ENCODE peak calls at places on chromosome 20, in six cellular contexts. I, Z, V, M, J and Q are unnamed samples.

GRCh38 chr20:35866446-35867202 is 87.7 kb downstream of the SCAND1 start:
- DNase-seq in I (no peak), Z (no peak), V (no peak), M (no peak), J (peak), Q (no peak)

GRCh38 chr20:20887593-20888272 is 175.3 kb upstream of the RALGAPA2 start:
- DNase-seq in I (no peak), Z (no peak), V (no peak), M (no peak), J (no peak), Q (no peak)

GRCh38 chr20:57320358-57320757 is 9.2 kb upstream of the SPO11 start:
- DNase-seq in I (no peak), Z (no peak), V (no peak), M (no peak), J (no peak), Q (no peak)

GRCh38 chr20:37651932-37652331 is 41.9 kb upstream of the CTNNBL1 start:
- DNase-seq in I (peak), Z (peak), V (peak), M (no peak), J (no peak), Q (no peak)

GRCh38 chr20:45336530-45337366 is 11.5 kb downstream of the SDC4 start:
- DNase-seq in I (peak), Z (peak), V (peak), M (no peak), J (peak), Q (no peak)

GRCh38 chr20:64001607-64002011 is 20.7 kb downstream of the PRPF6 start:
- DNase-seq in I (no peak), Z (no peak), V (no peak), M (no peak), J (peak), Q (no peak)

GRCh38 chr20:62155428-62156253 is 12.1 kb downstream of the SS18L1 start:
- DNase-seq in I (no peak), Z (peak), V (no peak), M (no peak), J (peak), Q (no peak)

GRCh38 chr20:34629342-34629741 is 47.5 kb downstream of the PIGU start:
- DNase-seq in I (peak), Z (no peak), V (no peak), M (no peak), J (no peak), Q (no peak)

GRCh38 chr20:14334306-14334930 is 3.0 kb downstream of the FLRT3 start:
- DNase-seq in I (no peak), Z (peak), V (peak), M (peak), J (peak), Q (no peak)

GRCh38 chr20:53643031-53643832 is 49.6 kb upstream of the ZNF217 start:
- DNase-seq in I (peak), Z (no peak), V (peak), M (no peak), J (peak), Q (no peak)

GRCh38 chr20:63096681-63097335 is 90.0 kb upstream of the BHLHE23 start:
- DNase-seq in I (no peak), Z (no peak), V (no peak), M (peak), J (no peak), Q (no peak)

GRCh38 chr20:62427172-62428007 is at the start of gene RBBP8NL:
- DNase-seq in I (no peak), Z (no peak), V (no peak), M (no peak), J (no peak), Q (no peak)

GRCh38 chr20:36833275-36834020 is 42.5 kb upstream of the TLDC2 start:
- DNase-seq in I (no peak), Z (no peak), V (no peak), M (peak), J (peak), Q (no peak)

GRCh38 chr20:44264287-44264686 is 17.2 kb downstream of the GDAP1L1 start:
- DNase-seq in I (no peak), Z (no peak), V (no peak), M (no peak), J (no peak), Q (no peak)

GRCh38 chr20:51500936-51501335 is 41.6 kb downstream of the NFATC2 start:
- DNase-seq in I (no peak), Z (no peak), V (no peak), M (no peak), J (no peak), Q (no peak)

GRCh38 chr20:37158248-37158647 is 20.9 kb upstream of the RPN2 start:
- DNase-seq in I (no peak), Z (no peak), V (no peak), M (no peak), J (no peak), Q (no peak)

GRCh38 chr20:57508381-57508780 is 16.6 kb downstream of the CTCFL start:
- DNase-seq in I (no peak), Z (no peak), V (no peak), M (no peak), J (no peak), Q (no peak)

GRCh38 chr20:15342987-15343639 is 1005.7 kb upstream of the FLRT3 start:
- DNase-seq in I (no peak), Z (no peak), V (no peak), M (no peak), J (no peak), Q (no peak)

GRCh38 chr20:38255389-38255788 is 5.1 kb downstream of the KIAA1755 start:
- DNase-seq in I (no peak), Z (no peak), V (no peak), M (peak), J (peak), Q (no peak)

GRCh38 chr20:35883341-35883777 is 70.9 kb downstream of the SCAND1 start:
- DNase-seq in I (no peak), Z (no peak), V (no peak), M (no peak), J (no peak), Q (no peak)

GRCh38 chr20:1868856-1869255 is 26.4 kb upstream of the SIRPA start:
- DNase-seq in I (no peak), Z (no peak), V (no peak), M (no peak), J (peak), Q (no peak)

GRCh38 chr20:54624701-54625472 is 149.5 kb downstream of the DOK5 start:
- DNase-seq in I (peak), Z (no peak), V (no peak), M (no peak), J (peak), Q (no peak)

GRCh38 chr20:53080412-53080962 is 108.3 kb downstream of the TSHZ2 start:
- DNase-seq in I (no peak), Z (no peak), V (no peak), M (no peak), J (no peak), Q (no peak)

GRCh38 chr20:62273421-62273820 is 29.4 kb upstream of the ADRM1 start:
- DNase-seq in I (no peak), Z (no peak), V (no peak), M (no peak), J (no peak), Q (no peak)

GRCh38 chr20:46348972-46349741 is 40.9 kb upstream of the CDH22 start:
- DNase-seq in I (peak), Z (peak), V (peak), M (peak), J (peak), Q (no peak)
- TF ChIP-seq POLR2A in I (no peak), Z (no peak), V (no peak), M (no peak), J (no peak), Q (no peak)

DNA sequence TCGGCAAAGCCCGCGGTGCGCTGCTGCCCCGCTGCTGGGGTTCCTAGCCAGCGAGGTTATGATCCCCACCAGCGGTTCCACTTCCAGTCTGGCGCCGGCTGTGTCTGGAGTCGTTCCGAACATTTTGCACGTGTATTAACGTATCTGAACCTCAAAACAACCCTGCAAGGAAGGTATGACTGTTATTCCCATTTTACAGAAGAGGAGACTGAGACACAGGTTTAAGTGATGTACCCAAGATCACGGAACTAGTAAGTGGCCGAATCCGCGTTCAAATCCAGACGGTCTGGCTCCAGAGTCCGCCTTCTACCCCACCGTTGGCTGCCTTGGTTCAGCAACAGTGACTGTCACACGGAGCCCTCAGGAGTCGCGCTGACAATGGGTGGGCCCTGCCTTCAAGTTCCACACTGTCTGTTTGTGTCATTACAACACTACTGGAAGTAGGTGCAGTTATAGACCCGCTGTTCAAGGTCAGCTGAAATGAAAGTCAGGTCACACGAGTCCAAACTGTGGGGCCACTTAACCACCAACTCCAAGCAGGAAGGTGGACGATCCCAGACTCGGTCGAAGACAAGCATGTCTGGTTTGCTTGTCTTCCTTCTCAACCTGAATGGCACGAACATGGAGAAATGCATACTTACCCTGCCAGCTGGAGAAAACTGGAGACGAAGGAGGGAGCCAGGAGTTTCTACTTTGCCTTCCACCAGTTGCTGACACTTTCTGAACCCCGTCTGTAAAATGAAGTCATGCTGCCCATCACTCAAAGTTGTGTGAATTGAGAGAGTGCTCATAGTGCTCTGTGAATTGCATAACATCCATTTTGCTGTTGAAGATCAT is 808 bp upstream of the SRXN1 start:
- DNase-seq in I (no peak), Z (peak), V (peak), M (peak), J (no peak), Q (no peak)
- TF ChIP-seq POLR2A in I (no peak), Z (no peak), V (peak), M (peak), J (peak), Q (no peak)

DNA sequence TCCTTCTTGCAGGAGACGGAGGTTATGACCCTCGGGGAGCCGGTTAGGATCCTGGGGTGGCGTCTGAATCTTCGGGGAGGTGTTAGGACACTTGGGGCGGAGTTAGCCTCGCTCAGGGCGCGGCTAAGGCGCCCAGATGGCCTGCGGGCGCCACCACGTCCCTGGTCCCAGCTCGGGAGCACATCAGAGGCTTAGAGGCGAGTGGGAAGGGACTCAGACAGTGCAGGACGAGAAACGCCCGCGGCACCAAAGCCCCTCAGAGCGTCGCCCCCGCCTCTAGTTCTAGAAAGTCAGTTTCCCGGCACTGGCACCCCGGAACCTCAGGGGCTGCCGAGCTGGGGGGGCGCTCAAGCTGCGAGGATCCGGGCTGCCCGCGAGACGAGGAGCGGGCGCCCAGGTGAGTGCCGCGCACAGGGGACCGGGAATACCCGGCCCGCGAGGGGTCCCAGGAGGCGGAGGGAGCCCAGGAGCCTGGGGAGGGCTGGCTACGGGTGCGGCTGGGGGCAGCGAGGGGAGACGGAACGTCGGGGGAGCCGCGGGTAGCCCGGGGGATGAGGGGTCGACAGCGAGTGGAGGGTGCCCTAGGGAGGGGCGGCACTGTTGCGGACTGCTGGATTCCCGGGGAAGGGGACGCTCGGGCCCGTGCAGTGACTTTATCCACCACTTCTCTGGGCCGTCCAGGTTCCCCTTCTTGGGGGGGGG is at the start of gene HCK:
- DNase-seq in I (peak), Z (no peak), V (no peak), M (no peak), J (no peak), Q (no peak)
- TF ChIP-seq POLR2A in I (no peak), Z (no peak), V (no peak), M (no peak), J (no peak), Q (no peak)

GRCh38 chr20:58622671-58623578 is 28.2 kb upstream of the STX16 start:
- DNase-seq in I (no peak), Z (no peak), V (no peak), M (no peak), J (peak), Q (no peak)

GRCh38 chr20:58618694-58619540 is 32.2 kb upstream of the STX16 start:
- DNase-seq in I (no peak), Z (no peak), V (no peak), M (no peak), J (peak), Q (no peak)

GRCh38 chr20:58621906-58622548 is 29.1 kb upstream of the STX16 start:
- DNase-seq in I (no peak), Z (no peak), V (peak), M (no peak), J (no peak), Q (no peak)

GRCh38 chr20:58617158-58617557 is 33.9 kb upstream of the STX16 start:
- DNase-seq in I (no peak), Z (no peak), V (no peak), M (no peak), J (no peak), Q (no peak)

DNA sequence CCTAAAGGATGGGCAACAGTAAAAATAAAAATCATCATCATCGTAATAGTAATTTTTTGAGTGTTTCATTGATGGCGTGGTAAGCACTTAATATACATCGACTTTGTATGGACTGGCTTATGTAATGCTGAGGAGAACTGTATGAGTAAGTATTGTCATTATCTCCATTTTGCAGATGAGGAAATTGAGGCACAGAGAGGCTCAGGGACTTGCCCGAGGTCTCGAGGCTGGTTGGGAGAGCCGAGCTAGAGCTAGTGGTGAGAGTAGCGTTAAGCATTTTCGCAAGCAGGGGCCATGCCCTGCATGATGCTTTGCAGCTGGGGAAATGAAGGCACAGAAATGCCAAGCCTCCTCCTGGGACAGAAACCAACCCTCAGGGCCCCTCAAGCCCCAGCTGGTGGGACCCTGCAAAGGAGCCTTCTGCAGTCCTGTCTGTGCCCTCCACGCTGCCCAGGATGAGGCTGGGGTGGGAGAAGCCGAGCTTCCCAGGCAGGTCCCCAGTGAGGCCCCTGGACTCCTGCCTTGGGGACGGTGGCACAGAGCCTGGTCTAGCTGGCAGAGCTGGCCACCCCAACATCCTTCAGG is 31.1 kb upstream of the STX16 start:
- DNase-seq in I (no peak), Z (no peak), V (no peak), M (no peak), J (no peak), Q (no peak)
- TF ChIP-seq POLR2A in I (no peak), Z (no peak), V (no peak), M (no peak), J (no peak), Q (no peak)

DNA sequence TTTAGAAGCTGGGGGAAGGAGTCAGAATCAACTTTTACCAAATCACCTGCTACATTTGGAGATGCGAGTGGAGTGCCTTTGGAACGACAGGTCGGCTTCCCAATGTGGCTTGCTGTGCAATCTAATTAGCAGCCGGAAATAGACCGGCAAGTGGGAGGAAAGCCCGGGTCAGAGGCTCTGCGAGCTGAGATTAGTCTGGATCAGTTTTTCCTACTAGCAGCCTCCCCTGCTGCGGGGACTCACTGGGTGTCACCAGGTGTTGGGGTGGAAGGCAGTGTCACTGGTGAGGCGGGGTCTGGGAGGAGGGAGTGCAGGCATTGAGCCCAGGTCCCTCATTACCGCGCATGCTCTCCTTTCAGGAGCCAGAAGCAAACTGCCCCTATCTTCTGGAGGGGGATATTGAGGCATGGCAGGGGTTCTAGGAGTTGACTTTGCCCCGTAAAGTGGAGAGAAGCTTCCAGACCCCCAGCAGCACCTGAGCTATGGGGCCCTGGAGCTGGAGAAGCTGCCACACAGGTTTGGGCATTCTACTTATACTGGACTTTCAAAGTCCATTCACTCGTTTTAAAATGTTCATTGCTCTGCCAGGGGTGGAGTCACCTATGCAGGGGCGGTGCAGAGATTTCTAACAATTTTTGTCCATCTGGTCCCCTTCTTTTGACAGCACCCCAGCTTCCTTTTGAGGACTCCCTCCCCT is 11.1 kb downstream of the SULF2 start:
- DNase-seq in I (peak), Z (no peak), V (no peak), M (no peak), J (no peak), Q (no peak)
- TF ChIP-seq POLR2A in I (no peak), Z (no peak), V (no peak), M (no peak), J (no peak), Q (no peak)

GRCh38 chr20:41306061-41306727 is 11.3 kb downstream of the ZHX3 start:
- DNase-seq in I (no peak), Z (no peak), V (no peak), M (no peak), J (no peak), Q (no peak)
- TF ChIP-seq POLR2A in I (no peak), Z (no peak), V (no peak), M (no peak), J (no peak), Q (no peak)

GRCh38 chr20:50308166-50308512 is 117.5 kb downstream of the CEBPB start:
- DNase-seq in I (no peak), Z (no peak), V (no peak), M (no peak), J (no peak), Q (no peak)

GRCh38 chr20:50309764-50310672 is 119.4 kb downstream of the CEBPB start:
- DNase-seq in I (no peak), Z (no peak), V (no peak), M (no peak), J (no peak), Q (no peak)

GRCh38 chr20:50306478-50307423 is 116.1 kb downstream of the CEBPB start:
- DNase-seq in I (no peak), Z (no peak), V (no peak), M (no peak), J (no peak), Q (no peak)

GRCh38 chr20:50309280-50309763 is 118.7 kb downstream of the CEBPB start:
- DNase-seq in I (no peak), Z (no peak), V (peak), M (peak), J (peak), Q (no peak)

GRCh38 chr20:50308513-50309279 is 118.1 kb downstream of the CEBPB start:
- DNase-seq in I (peak), Z (peak), V (peak), M (peak), J (peak), Q (no peak)
- TF ChIP-seq POLR2A in I (no peak), Z (peak), V (peak), M (peak), J (peak), Q (peak)

GRCh38 chr20:46523696-46524328 is 10.5 kb upstream of the ZNF334 start:
- DNase-seq in I (no peak), Z (peak), V (no peak), M (no peak), J (peak), Q (no peak)
- TF ChIP-seq POLR2A in I (no peak), Z (no peak), V (no peak), M (no peak), J (no peak), Q (no peak)